ENCODE peak calls at places on chromosomes 13 and 19, in six cellular contexts. H is RWPE1, S is stromal cell of bone marrow, V is NCI-H774, T is type B pancreatic cell, A is EH. Y is an unnamed sample.

GRCh38 chr13:76148374-76148773 is 512.2 kb downstream of the LMO7 start:
- DNase-seq in H (no peak), V (no peak), A (no peak), T (no peak), S (no peak), Y (no peak)

GRCh38 chr13:29573190-29573589 is 22.3 kb downstream of the SLC7A1 start:
- DNase-seq in H (no peak), S (peak), A (peak), T (no peak), V (no peak), Y (no peak)

GRCh38 chr19:17420267-17420924 is 549 bp downstream of the MVB12A start:
- DNase-seq in V (no peak), A (peak), H (peak), T (no peak), S (no peak), Y (no peak)

GRCh38 chr19:11378319-11379189 is 4.1 kb downstream of the SWSAP1 start:
- DNase-seq in S (peak), V (no peak), T (no peak), A (peak), H (peak), Y (no peak)

GRCh38 chr19:19321143-19321577 is 531 bp downstream of the MAU2 start:
- DNase-seq in T (no peak), A (peak), S (no peak), H (no peak), V (no peak), Y (no peak)

GRCh38 chr13:35252536-35253205 is 223.8 kb downstream of the MAB21L1 start:
- DNase-seq in T (no peak), S (no peak), H (no peak), V (no peak), A (no peak), Y (no peak)

GRCh38 chr19:1082928-1083816 is 12.0 kb downstream of the POLR2E start:
- DNase-seq in H (no peak), S (no peak), V (no peak), A (no peak), T (no peak), Y (no peak)

GRCh38 chr13:67075239-67075638 is 154.9 kb downstream of the PCDH9 start:
- DNase-seq in V (no peak), H (peak), S (no peak), A (peak), T (no peak), Y (no peak)

GRCh38 chr19:30163663-30164062 is 208.5 kb upstream of the ZNF536 start:
- DNase-seq in A (no peak), S (no peak), V (no peak), H (no peak), T (no peak), Y (no peak)

GRCh38 chr19:17616961-17617806 is 61.7 kb downstream of the COLGALT1 start:
- DNase-seq in V (no peak), T (no peak), S (no peak), H (peak), A (peak), Y (no peak)

GRCh38 chr19:39188960-39189359 is 7.8 kb upstream of the NCCRP1 start:
- DNase-seq in T (no peak), V (no peak), A (no peak), S (no peak), H (no peak), Y (no peak)

GRCh38 chr19:8615813-8616596 is 5.5 kb upstream of the ADAMTS10 start:
- DNase-seq in V (no peak), A (peak), S (no peak), T (no peak), H (peak), Y (no peak)

GRCh38 chr19:19559942-19560341 is 21.9 kb downstream of the CILP2 start:
- DNase-seq in A (no peak), S (no peak), T (no peak), V (no peak), H (no peak), Y (no peak)

GRCh38 chr13:95201814-95202521 is 99.3 kb downstream of the ABCC4 start:
- DNase-seq in H (no peak), S (no peak), A (no peak), T (no peak), V (no peak), Y (no peak)

GRCh38 chr13:110387451-110388140 is 80.5 kb downstream of the COL4A2 start:
- DNase-seq in A (peak), V (no peak), T (no peak), H (no peak), S (no peak), Y (no peak)

GRCh38 chr13:41780736-41781708 is 179.9 kb downstream of the VWA8 start:
- DNase-seq in A (peak), S (peak), H (no peak), V (no peak), T (no peak), Y (peak)

GRCh38 chr19:44752123-44752815 is 3.8 kb downstream of the BCL3 start:
- DNase-seq in S (no peak), V (no peak), A (no peak), H (no peak), T (no peak), Y (no peak)

GRCh38 chr13:42947925-42948324 is 44.1 kb downstream of the EPSTI1 start:
- DNase-seq in V (no peak), A (no peak), H (no peak), S (no peak), T (no peak), Y (no peak)

GRCh38 chr13:91162180-91162579 is 185.3 kb upstream of the MIR17HG start:
- DNase-seq in A (no peak), H (no peak), S (no peak), V (no peak), T (no peak), Y (no peak)

GRCh38 chr13:80339841-80340642 is 884 bp downstream of the SPRY2 start:
- DNase-seq in A (peak), T (peak), S (no peak), V (peak), H (peak), Y (no peak)

GRCh38 chr13:99227909-99228688 is 27.4 kb downstream of the UBAC2 start:
- DNase-seq in S (no peak), H (no peak), A (no peak), V (no peak), T (no peak), Y (no peak)

GRCh38 chr19:30069535-30070197 is 127.6 kb downstream of the URI1 start:
- DNase-seq in H (no peak), A (no peak), T (peak), S (no peak), V (no peak), Y (no peak)

Y was measured in GM04503.